ENCODE peak calls at places on chromosomes 2 and 18, in ten cellular contexts. One of them, this sample, is unnamed.

GRCh38 chr2:76599732-76600368 is 889.1 kb upstream of the GCFC2 start:
- DNase-seq in psoas muscle: peak
- DNase-seq in cardiac muscle cell: peak
- DNase-seq in left ventricle myocardium inferior: no peak
- DNase-seq in choroid plexus epithelial cell: peak
- DNase-seq in tibial nerve: no peak
- DNase-seq in OCI-LY7: peak
- DNase-seq in suprapubic skin: no peak
- DNase-seq in heart right ventricle: peak
- DNase-seq in cardiac fibroblast: peak
- DNase-seq in this sample: no peak

GRCh38 chr2:219684721-219685689 is 57.6 kb downstream of the SLC4A3 start:
- DNase-seq in OCI-LY7: peak
- DNase-seq in suprapubic skin: no peak
- DNase-seq in heart right ventricle: peak
- DNase-seq in choroid plexus epithelial cell: peak
- DNase-seq in cardiac fibroblast: peak
- DNase-seq in tibial nerve: peak
- DNase-seq in left ventricle myocardium inferior: peak
- DNase-seq in psoas muscle: peak
- DNase-seq in cardiac muscle cell: peak
- DNase-seq in this sample: peak

GRCh38 chr2:219142329-219142728 is 18.3 kb downstream of the NHEJ1 start:
- DNase-seq in heart right ventricle: no peak
- DNase-seq in tibial nerve: no peak
- DNase-seq in psoas muscle: peak
- DNase-seq in cardiac fibroblast: peak
- DNase-seq in OCI-LY7: no peak
- DNase-seq in left ventricle myocardium inferior: no peak
- DNase-seq in cardiac muscle cell: peak
- DNase-seq in suprapubic skin: no peak
- DNase-seq in choroid plexus epithelial cell: peak
- DNase-seq in this sample: peak

GRCh38 chr2:10269711-10270610 is 32.7 kb upstream of the HPCAL1 start:
- DNase-seq in suprapubic skin: no peak
- DNase-seq in left ventricle myocardium inferior: no peak
- DNase-seq in choroid plexus epithelial cell: no peak
- DNase-seq in tibial nerve: no peak
- DNase-seq in OCI-LY7: no peak
- DNase-seq in heart right ventricle: no peak
- DNase-seq in cardiac fibroblast: no peak
- DNase-seq in psoas muscle: no peak
- DNase-seq in cardiac muscle cell: no peak
- DNase-seq in this sample: peak

GRCh38 chr2:23436346-23437099 is 51.5 kb downstream of the KLHL29 start:
- DNase-seq in suprapubic skin: no peak
- DNase-seq in OCI-LY7: no peak
- DNase-seq in heart right ventricle: no peak
- DNase-seq in choroid plexus epithelial cell: no peak
- DNase-seq in tibial nerve: no peak
- DNase-seq in left ventricle myocardium inferior: no peak
- DNase-seq in psoas muscle: no peak
- DNase-seq in cardiac fibroblast: peak
- DNase-seq in cardiac muscle cell: no peak
- DNase-seq in this sample: no peak

GRCh38 chr2:42025151-42025582 is 22.7 kb upstream of the PKDCC start:
- DNase-seq in cardiac muscle cell: peak
- DNase-seq in heart right ventricle: peak
- DNase-seq in choroid plexus epithelial cell: peak
- DNase-seq in left ventricle myocardium inferior: peak
- DNase-seq in psoas muscle: peak
- DNase-seq in tibial nerve: no peak
- DNase-seq in OCI-LY7: no peak
- DNase-seq in cardiac fibroblast: peak
- DNase-seq in suprapubic skin: no peak
- DNase-seq in this sample: no peak

GRCh38 chr2:144999040-144999875 is 479.3 kb upstream of the ZEB2 start:
- DNase-seq in choroid plexus epithelial cell: peak
- DNase-seq in cardiac muscle cell: peak
- DNase-seq in tibial nerve: no peak
- DNase-seq in heart right ventricle: no peak
- DNase-seq in psoas muscle: no peak
- DNase-seq in cardiac fibroblast: peak
- DNase-seq in suprapubic skin: no peak
- DNase-seq in left ventricle myocardium inferior: no peak
- DNase-seq in OCI-LY7: peak
- DNase-seq in this sample: no peak

GRCh38 chr2:190343500-190344274 is at the start of gene INPP1:
- DNase-seq in suprapubic skin: peak
- DNase-seq in OCI-LY7: peak
- DNase-seq in heart right ventricle: peak
- DNase-seq in choroid plexus epithelial cell: peak
- DNase-seq in left ventricle myocardium inferior: peak
- DNase-seq in cardiac fibroblast: peak
- DNase-seq in cardiac muscle cell: peak
- DNase-seq in psoas muscle: peak
- DNase-seq in tibial nerve: peak
- DNase-seq in this sample: peak

GRCh38 chr2:138722316-138722715 is 57.9 kb downstream of the NXPH2 start:
- DNase-seq in choroid plexus epithelial cell: no peak
- DNase-seq in cardiac fibroblast: no peak
- DNase-seq in cardiac muscle cell: no peak
- DNase-seq in heart right ventricle: peak
- DNase-seq in OCI-LY7: no peak
- DNase-seq in tibial nerve: no peak
- DNase-seq in suprapubic skin: no peak
- DNase-seq in psoas muscle: peak
- DNase-seq in left ventricle myocardium inferior: no peak
- DNase-seq in this sample: no peak

GRCh38 chr18:51503351-51503750 is 305.9 kb upstream of the MEX3C start:
- DNase-seq in tibial nerve: no peak
- DNase-seq in heart right ventricle: no peak
- DNase-seq in suprapubic skin: no peak
- DNase-seq in left ventricle myocardium inferior: no peak
- DNase-seq in cardiac muscle cell: peak
- DNase-seq in cardiac fibroblast: no peak
- DNase-seq in choroid plexus epithelial cell: no peak
- DNase-seq in psoas muscle: no peak
- DNase-seq in OCI-LY7: no peak
- DNase-seq in this sample: no peak

GRCh38 chr2:16654775-16655456 is 10.7 kb downstream of the CYRIA start:
- DNase-seq in cardiac muscle cell: no peak
- DNase-seq in psoas muscle: no peak
- DNase-seq in left ventricle myocardium inferior: no peak
- DNase-seq in suprapubic skin: no peak
- DNase-seq in cardiac fibroblast: no peak
- DNase-seq in tibial nerve: no peak
- DNase-seq in heart right ventricle: no peak
- DNase-seq in choroid plexus epithelial cell: no peak
- DNase-seq in OCI-LY7: peak
- DNase-seq in this sample: no peak
- TF ChIP-seq CTCF in cardiac muscle cell: no peak
- TF ChIP-seq CTCF in psoas muscle: no peak
- TF ChIP-seq CTCF in left ventricle myocardium inferior: no peak
- TF ChIP-seq CTCF in suprapubic skin: no peak
- TF ChIP-seq CTCF in cardiac fibroblast: no peak
- TF ChIP-seq CTCF in tibial nerve: no peak
- TF ChIP-seq CTCF in heart right ventricle: no peak
- TF ChIP-seq CTCF in choroid plexus epithelial cell: no peak
- TF ChIP-seq CTCF in OCI-LY7: no peak
- TF ChIP-seq CTCF in this sample: no peak

DNA sequence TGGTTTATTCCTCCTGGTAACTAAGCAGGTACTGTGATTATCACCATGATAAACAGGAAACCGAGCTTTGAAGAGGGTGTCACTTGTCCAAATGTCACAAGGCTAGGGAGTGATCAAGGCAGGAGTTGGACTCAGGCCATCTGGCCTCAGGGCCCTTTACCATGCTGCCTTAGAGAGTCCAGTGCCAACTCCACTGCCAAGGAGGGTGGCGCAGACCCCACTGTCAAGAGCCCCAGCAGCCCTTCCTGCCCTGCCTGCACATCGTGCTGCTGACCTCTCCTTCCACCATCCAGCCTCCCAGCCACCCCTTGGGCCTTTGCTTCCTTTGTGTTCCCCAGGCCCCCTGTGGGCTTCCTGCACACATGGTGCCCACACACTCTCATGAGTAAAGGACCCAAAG is 48.3 kb downstream of the TNS1 start:
- DNase-seq in choroid plexus epithelial cell: no peak
- DNase-seq in cardiac muscle cell: no peak
- DNase-seq in cardiac fibroblast: no peak
- DNase-seq in suprapubic skin: peak
- DNase-seq in psoas muscle: no peak
- DNase-seq in tibial nerve: peak
- DNase-seq in left ventricle myocardium inferior: peak
- DNase-seq in OCI-LY7: no peak
- DNase-seq in heart right ventricle: peak
- DNase-seq in this sample: no peak
- H3K4me3 ChIP-seq in choroid plexus epithelial cell: no peak
- H3K4me3 ChIP-seq in cardiac muscle cell: no peak
- H3K4me3 ChIP-seq in cardiac fibroblast: no peak
- H3K4me3 ChIP-seq in suprapubic skin: no peak
- H3K4me3 ChIP-seq in psoas muscle: no peak
- H3K4me3 ChIP-seq in tibial nerve: no peak
- H3K4me3 ChIP-seq in left ventricle myocardium inferior: no peak
- H3K4me3 ChIP-seq in OCI-LY7: no peak
- H3K4me3 ChIP-seq in heart right ventricle: no peak
- H3K4me3 ChIP-seq in this sample: no peak

DNA sequence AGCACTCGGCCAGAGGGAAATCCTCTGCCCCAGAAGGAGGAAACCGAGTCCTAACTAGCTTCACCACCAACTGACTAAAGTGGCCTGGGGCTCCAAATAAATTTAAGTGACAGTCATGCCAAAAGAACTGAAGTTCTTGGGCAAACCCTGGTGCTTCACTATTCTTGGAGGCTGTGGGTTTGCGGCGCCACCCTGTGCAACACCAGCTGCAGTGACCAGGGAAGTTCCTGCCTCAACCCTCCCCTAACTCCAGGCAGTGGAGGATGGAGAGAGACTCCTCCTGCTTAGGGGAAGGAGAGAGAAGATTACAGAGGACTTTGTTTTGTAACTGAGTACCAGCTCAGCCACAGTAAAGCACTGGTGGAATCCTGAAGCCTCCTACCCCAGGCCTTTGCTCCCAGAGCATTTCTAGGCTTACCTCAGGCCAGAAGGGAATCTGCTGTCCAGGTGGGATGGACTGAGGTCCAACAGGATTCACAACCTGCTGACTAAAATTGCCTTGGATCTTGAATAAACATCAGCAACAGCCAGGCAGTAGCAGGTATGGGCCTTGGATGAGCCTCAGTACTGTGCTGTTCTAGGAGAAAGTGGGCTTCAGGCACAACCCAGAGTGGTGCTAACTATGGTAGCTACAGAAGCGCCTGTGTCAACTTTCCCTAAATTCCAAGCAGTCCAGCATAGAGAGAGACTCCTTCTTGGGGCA is 29.4 kb upstream of the BMP10 start:
- DNase-seq in suprapubic skin: no peak
- DNase-seq in tibial nerve: no peak
- DNase-seq in heart right ventricle: no peak
- DNase-seq in left ventricle myocardium inferior: no peak
- DNase-seq in cardiac fibroblast: no peak
- DNase-seq in OCI-LY7: no peak
- DNase-seq in cardiac muscle cell: peak
- DNase-seq in psoas muscle: no peak
- DNase-seq in choroid plexus epithelial cell: peak
- DNase-seq in this sample: no peak
- TF ChIP-seq CTCF in suprapubic skin: no peak
- TF ChIP-seq CTCF in tibial nerve: no peak
- TF ChIP-seq CTCF in heart right ventricle: no peak
- TF ChIP-seq CTCF in left ventricle myocardium inferior: no peak
- TF ChIP-seq CTCF in cardiac fibroblast: no peak
- TF ChIP-seq CTCF in OCI-LY7: no peak
- TF ChIP-seq CTCF in cardiac muscle cell: no peak
- TF ChIP-seq CTCF in psoas muscle: no peak
- TF ChIP-seq CTCF in choroid plexus epithelial cell: peak
- TF ChIP-seq CTCF in this sample: no peak

GRCh38 chr18:48795696-48796095 is 155.1 kb downstream of the SMAD7 start:
- DNase-seq in cardiac fibroblast: no peak
- DNase-seq in choroid plexus epithelial cell: no peak
- DNase-seq in heart right ventricle: no peak
- DNase-seq in tibial nerve: peak
- DNase-seq in cardiac muscle cell: no peak
- DNase-seq in left ventricle myocardium inferior: no peak
- DNase-seq in psoas muscle: no peak
- DNase-seq in OCI-LY7: no peak
- DNase-seq in suprapubic skin: peak
- DNase-seq in this sample: no peak

GRCh38 chr18:48799724-48800315 is 150.9 kb downstream of the SMAD7 start:
- DNase-seq in OCI-LY7: no peak
- DNase-seq in suprapubic skin: peak
- DNase-seq in heart right ventricle: no peak
- DNase-seq in cardiac fibroblast: no peak
- DNase-seq in cardiac muscle cell: no peak
- DNase-seq in psoas muscle: no peak
- DNase-seq in tibial nerve: no peak
- DNase-seq in left ventricle myocardium inferior: peak
- DNase-seq in choroid plexus epithelial cell: no peak
- DNase-seq in this sample: no peak

GRCh38 chr18:48798334-48799197 is 152.2 kb downstream of the SMAD7 start:
- DNase-seq in left ventricle myocardium inferior: peak
- DNase-seq in cardiac fibroblast: no peak
- DNase-seq in OCI-LY7: no peak
- DNase-seq in choroid plexus epithelial cell: no peak
- DNase-seq in psoas muscle: no peak
- DNase-seq in tibial nerve: no peak
- DNase-seq in heart right ventricle: peak
- DNase-seq in cardiac muscle cell: no peak
- DNase-seq in suprapubic skin: peak
- DNase-seq in this sample: peak

GRCh38 chr18:48796491-48797205 is 154.1 kb downstream of the SMAD7 start:
- DNase-seq in cardiac fibroblast: no peak
- DNase-seq in heart right ventricle: no peak
- DNase-seq in tibial nerve: peak
- DNase-seq in cardiac muscle cell: no peak
- DNase-seq in choroid plexus epithelial cell: no peak
- DNase-seq in left ventricle myocardium inferior: peak
- DNase-seq in OCI-LY7: no peak
- DNase-seq in psoas muscle: no peak
- DNase-seq in suprapubic skin: peak
- DNase-seq in this sample: peak

DNA sequence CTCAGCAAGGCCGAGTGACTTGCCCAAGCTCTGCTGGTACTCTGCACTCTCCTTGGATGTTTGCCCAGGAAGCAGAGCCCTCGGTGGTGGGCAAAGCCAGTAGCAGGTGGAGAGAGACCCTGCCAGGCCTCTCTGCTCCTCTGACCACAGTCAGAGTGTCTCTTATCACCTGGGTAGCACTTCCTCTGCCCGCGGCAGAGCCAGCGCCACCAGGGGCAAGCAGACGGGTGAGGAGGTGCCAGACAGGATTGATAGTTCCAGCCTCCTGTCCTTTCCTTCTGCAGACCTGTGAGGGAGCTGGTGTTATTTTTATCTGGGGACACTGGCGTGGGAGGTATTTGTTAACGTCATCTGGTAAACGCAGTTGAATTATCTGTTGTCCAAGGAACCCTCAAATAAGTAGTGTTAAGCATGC is 152.9 kb downstream of the SMAD7 start:
- DNase-seq in heart right ventricle: peak
- DNase-seq in choroid plexus epithelial cell: no peak
- DNase-seq in suprapubic skin: peak
- DNase-seq in tibial nerve: no peak
- DNase-seq in cardiac fibroblast: no peak
- DNase-seq in OCI-LY7: no peak
- DNase-seq in left ventricle myocardium inferior: peak
- DNase-seq in cardiac muscle cell: no peak
- DNase-seq in psoas muscle: no peak
- DNase-seq in this sample: peak
- H3K4me3 ChIP-seq in heart right ventricle: no peak
- H3K4me3 ChIP-seq in choroid plexus epithelial cell: no peak
- H3K4me3 ChIP-seq in suprapubic skin: no peak
- H3K4me3 ChIP-seq in tibial nerve: no peak
- H3K4me3 ChIP-seq in cardiac fibroblast: no peak
- H3K4me3 ChIP-seq in OCI-LY7: no peak
- H3K4me3 ChIP-seq in left ventricle myocardium inferior: no peak
- H3K4me3 ChIP-seq in cardiac muscle cell: no peak
- H3K4me3 ChIP-seq in psoas muscle: no peak
- H3K4me3 ChIP-seq in this sample: no peak

This sample was measured in upper lobe of left lung.